ENCODE peak calls at places on chromosomes 16 and 17, in ten cellular contexts. Y is stimulated activated CD4-positive, alpha-beta T cell treated with anti-CD3 and anti-CD28 coated beads, Interleukin-2, amount 100 ng/mL, for 24 hours; I is GM03348; F is naive thymus-derived CD8-positive, alpha-beta T cell; S is brain microvascular endothelial cell; M is hypothalamus; U is uterus; X is neuronal stem cell; B is CD8-positive, alpha-beta memory T cell; Q is dorsolateral prefrontal cortex. R is an unnamed sample.

GRCh38 chr17:63039342-63039741 is 73.3 kb downstream of the TANC2 start:
- DNase-seq in Y (no peak), I (no peak), F (no peak), S (no peak), M (no peak), U (no peak), X (no peak), B (no peak), Q (no peak), R (no peak)

GRCh38 chr17:63082273-63082861 is 116.3 kb downstream of the TANC2 start:
- DNase-seq in Y (no peak), I (peak), F (no peak), S (peak), M (no peak), U (no peak), X (no peak), B (no peak), Q (no peak), R (peak)

GRCh38 chr17:6279659-6280058 is 155.3 kb downstream of the AIPL1 start:
- DNase-seq in Y (peak), I (no peak), F (no peak), S (no peak), M (no peak), U (no peak), X (no peak), B (no peak), Q (no peak), R (no peak)

GRCh38 chr16:8260140-8260539 is 330.2 kb downstream of the TMEM114 start:
- DNase-seq in Y (no peak), I (no peak), F (no peak), S (no peak), M (no peak), U (no peak), X (no peak), B (no peak), Q (no peak), R (no peak)

GRCh38 chr16:85136213-85136704 is 24.0 kb upstream of the CIBAR2 start:
- DNase-seq in Y (no peak), I (no peak), F (no peak), S (no peak), M (no peak), U (no peak), X (no peak), B (no peak), Q (no peak), R (no peak)

GRCh38 chr17:78787444-78787843 is 5.4 kb upstream of the CYTH1 start:
- DNase-seq in Y (no peak), I (no peak), F (no peak), S (no peak), M (no peak), U (no peak), X (no peak), B (no peak), Q (no peak), R (no peak)

GRCh38 chr16:54340531-54340930 is 53.9 kb upstream of the IRX3 start:
- DNase-seq in Y (no peak), I (no peak), F (no peak), S (no peak), M (no peak), U (no peak), X (no peak), B (no peak), Q (no peak), R (no peak)

GRCh38 chr17:68368387-68368786 is 77.1 kb downstream of the ARSG start:
- DNase-seq in Y (no peak), I (no peak), F (no peak), S (no peak), M (no peak), U (no peak), X (no peak), B (no peak), Q (no peak), R (no peak)

GRCh38 chr16:61148930-61149329 is 887.3 kb downstream of the CDH8 start:
- DNase-seq in Y (no peak), I (no peak), F (no peak), S (no peak), M (no peak), U (no peak), X (no peak), B (no peak), Q (no peak), R (no peak)

GRCh38 chr17:4221899-4222659 is 41.7 kb downstream of the ANKFY1 start:
- DNase-seq in Y (no peak), I (no peak), F (no peak), S (no peak), M (no peak), U (no peak), X (no peak), B (no peak), Q (no peak), R (no peak)

GRCh38 chr16:47983999-47984580 is 171.7 kb downstream of the ABCC12 start:
- DNase-seq in Y (no peak), I (no peak), F (no peak), S (no peak), M (no peak), U (no peak), X (no peak), B (no peak), Q (no peak), R (no peak)

GRCh38 chr16:84207266-84207665 is 16.3 kb downstream of the ADAD2 start:
- DNase-seq in Y (no peak), I (no peak), F (no peak), S (no peak), M (no peak), U (no peak), X (no peak), B (no peak), Q (no peak), R (no peak)

GRCh38 chr17:77845541-77846225 is 112.8 kb upstream of the TNRC6C start:
- DNase-seq in Y (no peak), I (no peak), F (no peak), S (no peak), M (no peak), U (no peak), X (no peak), B (peak), Q (no peak), R (no peak)

GRCh38 chr16:88297178-88297720 is 85.5 kb upstream of the ZNF469 start:
- DNase-seq in Y (no peak), I (no peak), F (no peak), S (no peak), M (no peak), U (no peak), X (no peak), B (no peak), Q (no peak), R (no peak)

GRCh38 chr16:3148256-3149192 is 13.7 kb downstream of the ZNF213 start:
- DNase-seq in Y (no peak), I (no peak), F (no peak), S (no peak), M (no peak), U (no peak), X (no peak), B (no peak), Q (no peak), R (no peak)

GRCh38 chr17:46809110-46809571 is 9.4 kb downstream of the WNT3 start:
- DNase-seq in Y (no peak), I (no peak), F (no peak), S (no peak), M (no peak), U (no peak), X (no peak), B (no peak), Q (no peak), R (no peak)

GRCh38 chr16:28875134-28876015 is 2.9 kb upstream of the ATP2A1 start:
- DNase-seq in Y (no peak), I (no peak), F (no peak), S (no peak), M (no peak), U (no peak), X (no peak), B (no peak), Q (no peak), R (no peak)

GRCh38 chr17:33290156-33290697 is 2.9 kb downstream of the ASIC2 start:
- DNase-seq in Y (no peak), I (no peak), F (no peak), S (no peak), M (no peak), U (no peak), X (no peak), B (no peak), Q (peak), R (no peak)

GRCh38 chr16:23920899-23921298 is 85.1 kb downstream of the PRKCB start:
- DNase-seq in Y (peak), I (no peak), F (no peak), S (no peak), M (no peak), U (no peak), X (no peak), B (no peak), Q (no peak), R (no peak)

GRCh38 chr17:62790554-62790953 is 17.6 kb downstream of the MARCHF10 start:
- DNase-seq in Y (no peak), I (peak), F (no peak), S (peak), M (no peak), U (no peak), X (no peak), B (no peak), Q (no peak), R (no peak)

GRCh38 chr16:75044800-75045361 is 46.1 kb downstream of the ZNRF1 start:
- DNase-seq in Y (no peak), I (peak), F (no peak), S (no peak), M (no peak), U (peak), X (no peak), B (no peak), Q (no peak), R (no peak)

GRCh38 chr17:75412455-75413317 is 7.2 kb upstream of the GRB2 start:
- DNase-seq in Y (peak), I (peak), F (peak), S (peak), M (peak), U (peak), X (peak), B (peak), Q (peak), R (peak)

GRCh38 chr17:55285340-55286301 is 20.9 kb downstream of the HLF start:
- DNase-seq in Y (no peak), I (no peak), F (no peak), S (peak), M (peak), U (peak), X (no peak), B (no peak), Q (peak), R (no peak)